ENCODE peak calls at places on chromosomes 12 and 14, in six cellular contexts. N is mucosa of descending colon; X is NB4; D is CD8-positive, alpha-beta T cell; F is choroid plexus epithelial cell; O is HCT116. E is an unnamed sample.

GRCh38 chr14:106417224-106418049 is 891.1 kb downstream of the TMEM121 start:
- DNase-seq in N (peak), X (peak), D (peak), F (peak), O (peak), E (peak)

GRCh38 chr12:65892905-65893304 is 68.6 kb downstream of the HMGA2 start:
- DNase-seq in N (no peak), X (peak), D (no peak), F (peak), O (no peak), E (no peak)

GRCh38 chr14:77883479-77884238 is 83.8 kb downstream of the ADCK1 start:
- DNase-seq in N (no peak), X (peak), D (no peak), F (no peak), O (no peak), E (no peak)

GRCh38 chr14:66045572-66046021 is 440.6 kb upstream of the CCDC196 start:
- DNase-seq in N (no peak), X (no peak), D (no peak), F (peak), O (no peak), E (no peak)

GRCh38 chr12:45050751-45051489 is at the start of gene DBX2:
- DNase-seq in N (no peak), X (no peak), D (no peak), F (peak), O (no peak), E (no peak)

GRCh38 chr14:87678624-87679023 is 314.4 kb downstream of the GALC start:
- DNase-seq in N (no peak), X (no peak), D (no peak), F (no peak), O (no peak), E (no peak)

GRCh38 chr12:88503344-88503743 is 76.9 kb downstream of the KITLG start:
- DNase-seq in N (no peak), X (no peak), D (no peak), F (no peak), O (no peak), E (no peak)

GRCh38 chr14:64388533-64389243 is 535 bp downstream of the MTHFD1 start:
- DNase-seq in N (peak), X (peak), D (peak), F (peak), O (no peak), E (no peak)

GRCh38 chr12:50589650-50590435 is 85.1 kb downstream of the DIP2B start:
- DNase-seq in N (no peak), X (peak), D (no peak), F (peak), O (no peak), E (no peak)

GRCh38 chr12:92466391-92467305 is 236.1 kb upstream of the PLEKHG7 start:
- DNase-seq in N (no peak), X (no peak), D (no peak), F (no peak), O (no peak), E (no peak)

GRCh38 chr12:124994435-124994975 is 1.1 kb downstream of the BRI3BP start:
- DNase-seq in N (peak), X (peak), D (no peak), F (no peak), O (no peak), E (no peak)

GRCh38 chr12:77980782-77981181 is 150.1 kb downstream of the NAV3 start:
- DNase-seq in N (no peak), X (no peak), D (no peak), F (no peak), O (no peak), E (no peak)

GRCh38 chr12:3634348-3634747 is 118.6 kb downstream of the CRACR2A start:
- DNase-seq in N (no peak), X (no peak), D (no peak), F (no peak), O (no peak), E (no peak)

GRCh38 chr14:80215756-80216581 is 4.7 kb upstream of the DIO2 start:
- DNase-seq in N (no peak), X (no peak), D (no peak), F (peak), O (no peak), E (no peak)

GRCh38 chr12:108457006-108457733 is 57.9 kb upstream of the FICD start:
- DNase-seq in N (no peak), X (peak), D (no peak), F (peak), O (peak), E (no peak)

GRCh38 chr14:67186789-67187188 is 2.5 kb upstream of the GARIN2 start:
- DNase-seq in N (no peak), X (no peak), D (no peak), F (peak), O (peak), E (no peak)

GRCh38 chr12:102965281-102966155 is 8.0 kb downstream of the ASCL1 start:
- DNase-seq in N (no peak), X (no peak), D (no peak), F (no peak), O (no peak), E (no peak)

GRCh38 chr12:90250766-90251165 is 542.1 kb upstream of the ATP2B1 start:
- DNase-seq in N (no peak), X (peak), D (no peak), F (peak), O (no peak), E (no peak)

GRCh38 chr14:79443602-79444001 is 767.7 kb downstream of the DIO2 start:
- DNase-seq in N (no peak), X (no peak), D (no peak), F (peak), O (no peak), E (no peak)

GRCh38 chr12:113826805-113827204 is 139.3 kb downstream of the RBM19 start:
- DNase-seq in N (no peak), X (no peak), D (no peak), F (no peak), O (no peak), E (no peak)

GRCh38 chr14:90788031-90788430 is 28.2 kb downstream of the TTC7B start:
- DNase-seq in N (no peak), X (peak), D (no peak), F (no peak), O (no peak), E (no peak)

GRCh38 chr12:95182868-95183415 is 34.3 kb downstream of the FGD6 start:
- DNase-seq in N (no peak), X (no peak), D (no peak), F (peak), O (peak), E (no peak)

GRCh38 chr14:63881926-63882325 is 29.1 kb downstream of the SYNE2 start:
- DNase-seq in N (no peak), X (peak), D (no peak), F (no peak), O (no peak), E (no peak)

GRCh38 chr14:93319958-93320357 is 12.9 kb downstream of the BTBD7 start:
- DNase-seq in N (no peak), X (no peak), D (no peak), F (no peak), O (no peak), E (no peak)

GRCh38 chr12:12282761-12283160 is 15.9 kb upstream of the LRP6 start:
- DNase-seq in N (no peak), X (no peak), D (no peak), F (peak), O (no peak), E (no peak)

GRCh38 chr14:80634106-80634758 is 307.3 kb downstream of the CEP128 start:
- DNase-seq in N (no peak), X (no peak), D (no peak), F (peak), O (no peak), E (no peak)

GRCh38 chr14:94098359-94098758 is 12.2 kb upstream of the IFI27 start:
- DNase-seq in N (no peak), X (no peak), D (no peak), F (peak), O (no peak), E (no peak)

GRCh38 chr12:93273834-93274705 is 103.7 kb upstream of the NUDT4 start:
- DNase-seq in N (no peak), X (no peak), D (no peak), F (no peak), O (no peak), E (no peak)

GRCh38 chr14:24315807-24316596 is 4.7 kb downstream of the LTB4R start:
- DNase-seq in N (peak), X (no peak), D (no peak), F (no peak), O (no peak), E (no peak)

GRCh38 chr14:78790262-78790661 is 620.1 kb downstream of the NRXN3 start:
- DNase-seq in N (no peak), X (peak), D (no peak), F (peak), O (no peak), E (no peak)

GRCh38 chr12:27905285-27906126 is 67.0 kb downstream of the PTHLH start:
- DNase-seq in N (no peak), X (no peak), D (no peak), F (peak), O (no peak), E (no peak)

GRCh38 chr12:104360157-104360556 is 56.6 kb downstream of the EID3 start:
- DNase-seq in N (no peak), X (no peak), D (no peak), F (peak), O (no peak), E (no peak)

GRCh38 chr14:25121342-25122129 is 71.6 kb upstream of the STXBP6 start:
- DNase-seq in N (no peak), X (no peak), D (no peak), F (peak), O (no peak), E (no peak)

DNA sequence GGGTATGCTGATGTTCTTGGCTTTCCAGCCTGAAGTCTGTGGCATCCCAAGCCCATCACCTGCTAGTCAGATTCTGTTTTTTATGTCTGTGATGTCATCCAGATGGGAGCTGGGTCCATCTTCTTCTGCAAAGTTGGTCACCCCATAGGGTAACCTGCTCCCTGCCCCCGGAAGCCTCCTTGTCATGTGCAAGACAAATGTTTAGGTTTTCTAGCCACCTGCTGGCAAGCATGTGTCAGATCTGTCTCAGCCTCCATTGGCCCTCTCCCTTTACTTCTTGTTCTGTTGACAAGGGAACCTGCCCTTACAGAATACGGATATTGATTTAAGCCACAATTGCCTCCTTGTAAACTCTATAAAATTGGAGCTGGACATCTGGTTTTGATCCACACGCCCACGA is 7.4 kb downstream of the NTF3 start:
- DNase-seq in N (no peak), X (no peak), D (no peak), F (no peak), O (no peak), E (peak)
- TF ChIP-seq CTCF in N (no peak), X (no peak), D (no peak), F (no peak), O (peak), E (peak)

GRCh38 chr12:1533205-1533601 is 61.2 kb downstream of the FBXL14 start:
- DNase-seq in N (no peak), X (peak), D (no peak), F (no peak), O (no peak), E (no peak)
- H3K4me3 ChIP-seq in N (no peak), X (peak), D (peak), F (no peak), O (no peak), E (no peak)

GRCh38 chr12:118853634-118854033 is 127.7 kb upstream of the SRRM4 start:
- DNase-seq in N (no peak), X (peak), D (no peak), F (no peak), O (no peak), E (no peak)
- TF ChIP-seq CTCF in N (no peak), X (peak), D (no peak), F (no peak), O (peak), E (peak)

DNA sequence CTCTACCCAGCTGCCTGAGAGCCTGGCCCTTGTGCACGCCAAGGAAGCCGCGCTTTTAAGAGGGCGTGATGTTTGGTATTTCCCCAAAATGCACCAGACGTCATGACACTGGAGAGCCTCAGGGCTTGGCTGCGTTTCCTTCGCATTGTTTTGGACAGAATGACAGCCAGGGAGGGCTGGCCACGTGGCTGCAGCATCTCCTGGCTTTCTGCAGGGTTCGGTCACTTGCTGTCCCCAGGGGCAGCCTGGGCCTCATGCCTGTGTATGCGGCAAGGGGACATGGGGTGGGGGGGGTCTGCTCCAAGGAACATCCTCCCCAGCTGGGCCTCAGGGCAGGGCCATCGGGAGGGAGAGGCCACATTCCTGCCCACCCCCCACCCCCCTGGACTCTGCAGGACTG is 16.2 kb upstream of the NUDT14 start:
- DNase-seq in N (no peak), X (peak), D (no peak), F (peak), O (no peak), E (no peak)
- H3K4me3 ChIP-seq in N (no peak), X (no peak), D (no peak), F (no peak), O (no peak), E (no peak)

GRCh38 chr12:53048780-53049401 is 974 bp upstream of the TNS2 start:
- DNase-seq in N (peak), X (no peak), D (no peak), F (peak), O (no peak), E (no peak)
- TF ChIP-seq CTCF in N (no peak), X (no peak), D (no peak), F (no peak), O (no peak), E (no peak)

DNA sequence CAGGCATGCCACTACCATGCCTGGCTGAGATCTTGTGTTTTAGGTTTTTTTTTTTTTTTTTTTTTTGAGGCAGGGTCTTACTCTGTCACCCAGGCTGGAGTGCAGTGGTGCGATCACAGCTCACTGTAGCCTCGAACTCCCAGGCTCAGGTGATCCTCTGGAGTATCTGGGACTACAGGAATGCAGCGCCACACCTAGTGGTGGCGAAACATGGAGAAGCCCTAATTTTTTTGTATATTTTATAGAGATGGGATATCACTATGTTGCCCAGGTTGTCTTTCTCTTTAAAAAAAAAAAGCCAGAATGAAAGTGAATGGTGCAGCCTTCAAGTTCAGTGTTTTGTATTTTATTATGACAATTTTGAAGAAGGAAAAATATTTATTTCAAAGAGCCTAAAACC is 44.1 kb downstream of the FGD4 start:
- DNase-seq in N (no peak), X (no peak), D (no peak), F (no peak), O (no peak), E (no peak)
- H3K4me3 ChIP-seq in N (no peak), X (no peak), D (no peak), F (no peak), O (no peak), E (no peak)

GRCh38 chr14:62546862-62547474 is 498.3 kb downstream of the KCNH5 start:
- DNase-seq in N (no peak), X (no peak), D (no peak), F (no peak), O (no peak), E (no peak)
- TF ChIP-seq CTCF in N (no peak), X (no peak), D (no peak), F (no peak), O (no peak), E (no peak)

GRCh38 chr14:103528158-103528511 is 861 bp upstream of the TRMT61A start:
- DNase-seq in N (no peak), X (no peak), D (no peak), F (no peak), O (no peak), E (no peak)

GRCh38 chr14:103526247-103526913 is 2.6 kb upstream of the TRMT61A start:
- DNase-seq in N (peak), X (peak), D (no peak), F (no peak), O (no peak), E (no peak)

GRCh38 chr14:103526914-103527248 is 2.1 kb upstream of the TRMT61A start:
- DNase-seq in N (no peak), X (no peak), D (no peak), F (no peak), O (no peak), E (no peak)

GRCh38 chr14:103528512-103529382 is at the start of gene TRMT61A:
- DNase-seq in N (peak), X (peak), D (peak), F (peak), O (peak), E (peak)

DNA sequence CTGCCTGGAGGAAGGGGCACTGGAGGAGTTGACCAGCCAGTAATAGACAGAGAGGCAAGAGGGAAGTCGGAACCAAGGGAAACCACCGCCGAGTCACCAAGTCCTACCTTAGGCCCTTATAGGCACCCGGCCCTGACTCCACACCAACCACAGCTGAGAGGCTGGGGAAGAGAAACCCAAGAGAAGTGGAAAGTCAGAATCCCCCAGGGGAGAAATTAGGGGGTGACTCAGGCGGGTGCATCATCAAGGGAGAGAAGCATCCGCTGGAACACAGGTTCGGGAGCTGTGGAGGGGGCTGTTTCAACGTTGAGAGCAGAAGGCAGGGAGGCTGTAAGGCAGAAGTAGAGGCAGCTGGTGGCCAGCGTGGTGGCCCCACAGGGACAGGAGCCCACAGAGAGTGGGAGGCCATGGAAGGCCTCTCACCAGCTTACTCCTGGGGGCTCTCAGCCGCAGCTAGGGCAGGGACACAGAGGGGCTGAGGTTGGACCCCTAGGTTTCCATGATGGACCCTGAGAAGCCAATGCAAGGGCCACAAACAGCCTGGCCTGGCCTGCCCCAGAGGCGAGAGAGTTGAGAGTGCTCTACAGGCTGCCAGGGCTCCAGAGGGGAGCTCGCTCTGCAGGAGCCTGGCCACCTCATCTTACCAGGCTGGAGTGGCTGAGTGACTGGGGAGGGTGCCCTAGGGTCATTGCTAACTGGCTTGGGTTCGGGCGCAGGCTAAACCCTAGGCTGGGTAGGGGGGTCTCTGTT is 1.4 kb upstream of the TRMT61A start:
- DNase-seq in N (no peak), X (peak), D (no peak), F (no peak), O (no peak), E (no peak)
- H3K4me3 ChIP-seq in N (no peak), X (no peak), D (no peak), F (peak), O (peak), E (peak)

DNA sequence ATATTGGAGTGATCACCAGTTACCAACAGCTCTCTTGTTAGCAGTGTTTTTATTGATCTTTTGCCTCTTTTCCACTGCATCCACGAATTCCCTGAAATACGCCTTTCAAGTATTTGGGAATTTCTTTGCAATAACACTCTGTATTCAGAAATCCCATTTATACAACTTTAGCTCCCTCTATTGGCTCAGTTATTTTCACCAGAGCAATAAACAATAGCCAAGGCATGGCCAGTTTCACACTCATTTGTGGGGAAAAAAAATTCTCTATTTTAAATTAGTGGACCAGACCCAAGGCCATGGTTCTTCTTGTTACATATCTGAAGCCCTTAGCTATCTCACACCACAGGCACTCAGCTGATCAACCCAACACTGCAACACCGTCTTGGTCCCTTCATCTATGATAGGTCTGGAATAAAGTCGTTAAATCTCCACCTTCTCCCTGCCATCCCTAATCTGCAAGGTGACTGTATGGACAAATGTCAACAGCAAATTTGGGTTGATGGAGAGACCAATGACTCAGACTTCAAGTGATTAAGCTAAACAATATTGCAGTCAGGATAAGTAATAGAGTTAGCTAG is 92.4 kb upstream of the TMEM260 start:
- DNase-seq in N (no peak), X (no peak), D (no peak), F (peak), O (peak), E (no peak)
- TF ChIP-seq CTCF in N (no peak), X (no peak), D (no peak), F (peak), O (peak), E (peak)